ENCODE peak calls at places on chromosomes 5 and 9, in four cellular contexts. One of them, this sample, is unnamed.

GRCh38 chr9:109509625-109510024 is 11.5 kb upstream of the PTPN3 start:
- ATAC-seq in left colon: no peak
- ATAC-seq in sciatic nerve: no peak
- ATAC-seq in stimulated activated naive CD8-positive, alpha-beta T cell treated with anti-CD3 and anti-CD28 coated beads, Interleukin-15, Interleukin-2, amounts not matched to agents 100 U/mL and 50 U/mL, for 24 hours: no peak
- ATAC-seq in this sample: no peak

GRCh38 chr5:98606961-98607360 is 166.5 kb upstream of the RGMB start:
- ATAC-seq in stimulated activated naive CD8-positive, alpha-beta T cell treated with anti-CD3 and anti-CD28 coated beads, Interleukin-15, Interleukin-2, amounts not matched to agents 100 U/mL and 50 U/mL, for 24 hours: no peak
- ATAC-seq in sciatic nerve: no peak
- ATAC-seq in left colon: no peak
- ATAC-seq in this sample: no peak

GRCh38 chr5:33242264-33242663 is 198.5 kb upstream of the TARS1 start:
- ATAC-seq in stimulated activated naive CD8-positive, alpha-beta T cell treated with anti-CD3 and anti-CD28 coated beads, Interleukin-15, Interleukin-2, amounts not matched to agents 100 U/mL and 50 U/mL, for 24 hours: no peak
- ATAC-seq in left colon: no peak
- ATAC-seq in sciatic nerve: no peak
- ATAC-seq in this sample: no peak

GRCh38 chr9:2655411-2655901 is 33.9 kb downstream of the VLDLR start:
- ATAC-seq in left colon: no peak
- ATAC-seq in sciatic nerve: peak
- ATAC-seq in stimulated activated naive CD8-positive, alpha-beta T cell treated with anti-CD3 and anti-CD28 coated beads, Interleukin-15, Interleukin-2, amounts not matched to agents 100 U/mL and 50 U/mL, for 24 hours: peak
- ATAC-seq in this sample: no peak

GRCh38 chr5:158832736-158833135 is 267.0 kb downstream of the EBF1 start:
- ATAC-seq in left colon: no peak
- ATAC-seq in sciatic nerve: no peak
- ATAC-seq in stimulated activated naive CD8-positive, alpha-beta T cell treated with anti-CD3 and anti-CD28 coated beads, Interleukin-15, Interleukin-2, amounts not matched to agents 100 U/mL and 50 U/mL, for 24 hours: no peak
- ATAC-seq in this sample: no peak

GRCh38 chr5:139678751-139679750 is 30.9 kb downstream of the CXXC5 start:
- ATAC-seq in left colon: peak
- ATAC-seq in stimulated activated naive CD8-positive, alpha-beta T cell treated with anti-CD3 and anti-CD28 coated beads, Interleukin-15, Interleukin-2, amounts not matched to agents 100 U/mL and 50 U/mL, for 24 hours: no peak
- ATAC-seq in sciatic nerve: peak
- ATAC-seq in this sample: no peak

GRCh38 chr5:154238776-154239481 is 48.4 kb downstream of the GALNT10 start:
- ATAC-seq in stimulated activated naive CD8-positive, alpha-beta T cell treated with anti-CD3 and anti-CD28 coated beads, Interleukin-15, Interleukin-2, amounts not matched to agents 100 U/mL and 50 U/mL, for 24 hours: no peak
- ATAC-seq in left colon: no peak
- ATAC-seq in sciatic nerve: no peak
- ATAC-seq in this sample: peak

GRCh38 chr9:105198023-105198422 is 46.4 kb upstream of the SLC44A1 start:
- ATAC-seq in sciatic nerve: no peak
- ATAC-seq in left colon: no peak
- ATAC-seq in stimulated activated naive CD8-positive, alpha-beta T cell treated with anti-CD3 and anti-CD28 coated beads, Interleukin-15, Interleukin-2, amounts not matched to agents 100 U/mL and 50 U/mL, for 24 hours: no peak
- ATAC-seq in this sample: no peak

GRCh38 chr5:172235132-172235780 is 41.3 kb downstream of the EFCAB9 start:
- ATAC-seq in stimulated activated naive CD8-positive, alpha-beta T cell treated with anti-CD3 and anti-CD28 coated beads, Interleukin-15, Interleukin-2, amounts not matched to agents 100 U/mL and 50 U/mL, for 24 hours: no peak
- ATAC-seq in left colon: peak
- ATAC-seq in sciatic nerve: no peak
- ATAC-seq in this sample: peak

GRCh38 chr5:175659546-175660248 is 1.8 kb downstream of the HRH2 start:
- ATAC-seq in stimulated activated naive CD8-positive, alpha-beta T cell treated with anti-CD3 and anti-CD28 coated beads, Interleukin-15, Interleukin-2, amounts not matched to agents 100 U/mL and 50 U/mL, for 24 hours: no peak
- ATAC-seq in left colon: no peak
- ATAC-seq in sciatic nerve: no peak
- ATAC-seq in this sample: no peak

GRCh38 chr5:135993894-135994514 is 34.8 kb upstream of the TGFBI start:
- ATAC-seq in stimulated activated naive CD8-positive, alpha-beta T cell treated with anti-CD3 and anti-CD28 coated beads, Interleukin-15, Interleukin-2, amounts not matched to agents 100 U/mL and 50 U/mL, for 24 hours: no peak
- ATAC-seq in left colon: no peak
- ATAC-seq in sciatic nerve: peak
- ATAC-seq in this sample: no peak

GRCh38 chr9:94826044-94826443 is 99.5 kb downstream of the AOPEP start:
- ATAC-seq in left colon: peak
- ATAC-seq in sciatic nerve: no peak
- ATAC-seq in stimulated activated naive CD8-positive, alpha-beta T cell treated with anti-CD3 and anti-CD28 coated beads, Interleukin-15, Interleukin-2, amounts not matched to agents 100 U/mL and 50 U/mL, for 24 hours: no peak
- ATAC-seq in this sample: no peak